ENCODE peak calls at places on chromosomes 12 and 14, in six cellular contexts. One of them, this sample, is unnamed.

GRCh38 chr14:23033801-23034497 is 751 bp downstream of the PSMB5 start:
- DNase-seq in CD4-positive, CD25-positive, alpha-beta regulatory T cell: no peak
- DNase-seq in tibial nerve: no peak
- DNase-seq in lung: no peak
- DNase-seq in CD8-positive, alpha-beta T cell: no peak
- DNase-seq in cardiac muscle cell: no peak
- DNase-seq in this sample: no peak

GRCh38 chr12:96234591-96235496 is 40.7 kb downstream of the ELK3 start:
- DNase-seq in CD4-positive, CD25-positive, alpha-beta regulatory T cell: no peak
- DNase-seq in tibial nerve: no peak
- DNase-seq in lung: no peak
- DNase-seq in CD8-positive, alpha-beta T cell: no peak
- DNase-seq in cardiac muscle cell: no peak
- DNase-seq in this sample: no peak

GRCh38 chr14:52951730-52952481 is 1.1 kb upstream of the FERMT2 start:
- DNase-seq in CD4-positive, CD25-positive, alpha-beta regulatory T cell: peak; percentile 17
- DNase-seq in tibial nerve: peak; percentile 49
- DNase-seq in lung: peak; percentile 40
- DNase-seq in CD8-positive, alpha-beta T cell: no peak
- DNase-seq in cardiac muscle cell: peak; percentile 67
- DNase-seq in this sample: peak; percentile 72

GRCh38 chr14:85444685-85445084 is 85.3 kb upstream of the FLRT2 start:
- DNase-seq in CD4-positive, CD25-positive, alpha-beta regulatory T cell: no peak
- DNase-seq in tibial nerve: no peak
- DNase-seq in lung: no peak
- DNase-seq in CD8-positive, alpha-beta T cell: no peak
- DNase-seq in cardiac muscle cell: peak; percentile 77
- DNase-seq in this sample: no peak

GRCh38 chr12:16531623-16532022 is 74.3 kb downstream of the LMO3 start:
- DNase-seq in CD4-positive, CD25-positive, alpha-beta regulatory T cell: no peak
- DNase-seq in tibial nerve: no peak
- DNase-seq in lung: no peak
- DNase-seq in CD8-positive, alpha-beta T cell: no peak
- DNase-seq in cardiac muscle cell: peak; percentile 29
- DNase-seq in this sample: peak; percentile 68

GRCh38 chr12:24505366-24506025 is 443.4 kb downstream of the BCAT1 start:
- DNase-seq in CD4-positive, CD25-positive, alpha-beta regulatory T cell: no peak
- DNase-seq in tibial nerve: no peak
- DNase-seq in lung: no peak
- DNase-seq in CD8-positive, alpha-beta T cell: no peak
- DNase-seq in cardiac muscle cell: no peak
- DNase-seq in this sample: no peak

GRCh38 chr12:54159140-54159539 is 29.6 kb downstream of the SMUG1 start:
- DNase-seq in CD4-positive, CD25-positive, alpha-beta regulatory T cell: peak; percentile 25
- DNase-seq in tibial nerve: no peak
- DNase-seq in lung: no peak
- DNase-seq in CD8-positive, alpha-beta T cell: no peak
- DNase-seq in cardiac muscle cell: peak; percentile 51
- DNase-seq in this sample: peak; percentile 80

GRCh38 chr12:34208331-34209258 is 186.3 kb downstream of the ALG10 start:
- DNase-seq in CD4-positive, CD25-positive, alpha-beta regulatory T cell: no peak
- DNase-seq in tibial nerve: no peak
- DNase-seq in lung: peak; percentile 23
- DNase-seq in CD8-positive, alpha-beta T cell: no peak
- DNase-seq in cardiac muscle cell: no peak
- DNase-seq in this sample: no peak

GRCh38 chr12:130431176-130431575 is 93.5 kb downstream of the PIWIL1 start:
- DNase-seq in CD4-positive, CD25-positive, alpha-beta regulatory T cell: no peak
- DNase-seq in tibial nerve: no peak
- DNase-seq in lung: no peak
- DNase-seq in CD8-positive, alpha-beta T cell: no peak
- DNase-seq in cardiac muscle cell: no peak
- DNase-seq in this sample: no peak

GRCh38 chr12:24378548-24379011 is 429.1 kb upstream of the SOX5 start:
- DNase-seq in CD4-positive, CD25-positive, alpha-beta regulatory T cell: no peak
- DNase-seq in tibial nerve: no peak
- DNase-seq in lung: no peak
- DNase-seq in CD8-positive, alpha-beta T cell: no peak
- DNase-seq in cardiac muscle cell: no peak
- DNase-seq in this sample: peak; percentile 51

GRCh38 chr12:121828306-121828705 is 24.5 kb downstream of the SETD1B start:
- DNase-seq in CD4-positive, CD25-positive, alpha-beta regulatory T cell: no peak
- DNase-seq in tibial nerve: no peak
- DNase-seq in lung: no peak
- DNase-seq in CD8-positive, alpha-beta T cell: no peak
- DNase-seq in cardiac muscle cell: no peak
- DNase-seq in this sample: no peak

GRCh38 chr14:104993808-104994591 is 8.4 kb downstream of the CLBA1 start:
- DNase-seq in CD4-positive, CD25-positive, alpha-beta regulatory T cell: no peak
- DNase-seq in tibial nerve: no peak
- DNase-seq in lung: no peak
- DNase-seq in CD8-positive, alpha-beta T cell: no peak
- DNase-seq in cardiac muscle cell: no peak
- DNase-seq in this sample: no peak

GRCh38 chr14:54893151-54893760 is 9.4 kb downstream of the GCH1 start:
- DNase-seq in CD4-positive, CD25-positive, alpha-beta regulatory T cell: peak; percentile 45
- DNase-seq in tibial nerve: peak; percentile 87
- DNase-seq in lung: no peak
- DNase-seq in CD8-positive, alpha-beta T cell: no peak
- DNase-seq in cardiac muscle cell: peak; percentile 65
- DNase-seq in this sample: peak; percentile 65

GRCh38 chr14:104977681-104978647 is at the start of gene AHNAK2:
- DNase-seq in CD4-positive, CD25-positive, alpha-beta regulatory T cell: peak; percentile 38
- DNase-seq in tibial nerve: no peak
- DNase-seq in lung: peak; percentile 64
- DNase-seq in CD8-positive, alpha-beta T cell: no peak
- DNase-seq in cardiac muscle cell: peak; percentile 95
- DNase-seq in this sample: peak; percentile 81

GRCh38 chr12:127785535-127785934 is 481.4 kb upstream of the TMEM132C start:
- DNase-seq in CD4-positive, CD25-positive, alpha-beta regulatory T cell: no peak
- DNase-seq in tibial nerve: no peak
- DNase-seq in lung: no peak
- DNase-seq in CD8-positive, alpha-beta T cell: no peak
- DNase-seq in cardiac muscle cell: no peak
- DNase-seq in this sample: no peak

GRCh38 chr12:4439736-4440135 is 5.9 kb downstream of the FGF6 start:
- DNase-seq in CD4-positive, CD25-positive, alpha-beta regulatory T cell: no peak
- DNase-seq in tibial nerve: no peak
- DNase-seq in lung: no peak
- DNase-seq in CD8-positive, alpha-beta T cell: no peak
- DNase-seq in cardiac muscle cell: no peak
- DNase-seq in this sample: no peak

GRCh38 chr14:77812028-77812427 is 12.1 kb downstream of the ADCK1 start:
- DNase-seq in CD4-positive, CD25-positive, alpha-beta regulatory T cell: no peak
- DNase-seq in tibial nerve: no peak
- DNase-seq in lung: no peak
- DNase-seq in CD8-positive, alpha-beta T cell: no peak
- DNase-seq in cardiac muscle cell: no peak
- DNase-seq in this sample: no peak

GRCh38 chr12:59007620-59008019 is 87.3 kb upstream of the LRIG3 start:
- DNase-seq in CD4-positive, CD25-positive, alpha-beta regulatory T cell: no peak
- DNase-seq in tibial nerve: no peak
- DNase-seq in lung: no peak
- DNase-seq in CD8-positive, alpha-beta T cell: no peak
- DNase-seq in cardiac muscle cell: no peak
- DNase-seq in this sample: no peak

GRCh38 chr14:104464907-104465306 is 114.7 kb upstream of the C14orf180 start:
- DNase-seq in CD4-positive, CD25-positive, alpha-beta regulatory T cell: no peak
- DNase-seq in tibial nerve: no peak
- DNase-seq in lung: peak; percentile 22
- DNase-seq in CD8-positive, alpha-beta T cell: no peak
- DNase-seq in cardiac muscle cell: no peak
- DNase-seq in this sample: no peak

GRCh38 chr12:109714141-109714912 is 702 bp downstream of the FAM222A start:
- DNase-seq in CD4-positive, CD25-positive, alpha-beta regulatory T cell: peak; percentile 47
- DNase-seq in tibial nerve: peak; percentile 31
- DNase-seq in lung: peak; percentile 50
- DNase-seq in CD8-positive, alpha-beta T cell: peak; percentile 16
- DNase-seq in cardiac muscle cell: peak; percentile 84
- DNase-seq in this sample: peak; percentile 82

GRCh38 chr12:89252284-89252683 is 100.0 kb downstream of the DUSP6 start:
- DNase-seq in CD4-positive, CD25-positive, alpha-beta regulatory T cell: no peak
- DNase-seq in tibial nerve: no peak
- DNase-seq in lung: no peak
- DNase-seq in CD8-positive, alpha-beta T cell: no peak
- DNase-seq in cardiac muscle cell: no peak
- DNase-seq in this sample: no peak

GRCh38 chr12:1197264-1198018 is 206.4 kb downstream of the ERC1 start:
- DNase-seq in CD4-positive, CD25-positive, alpha-beta regulatory T cell: no peak
- DNase-seq in tibial nerve: no peak
- DNase-seq in lung: no peak
- DNase-seq in CD8-positive, alpha-beta T cell: no peak
- DNase-seq in cardiac muscle cell: no peak
- DNase-seq in this sample: no peak

GRCh38 chr12:132804426-132804861 is 24.2 kb downstream of the GOLGA3 start:
- DNase-seq in CD4-positive, CD25-positive, alpha-beta regulatory T cell: no peak
- DNase-seq in tibial nerve: no peak
- DNase-seq in lung: no peak
- DNase-seq in CD8-positive, alpha-beta T cell: no peak
- DNase-seq in cardiac muscle cell: no peak
- DNase-seq in this sample: no peak

GRCh38 chr12:71439613-71440392 is at the start of gene LGR5:
- DNase-seq in CD4-positive, CD25-positive, alpha-beta regulatory T cell: no peak
- DNase-seq in tibial nerve: no peak
- DNase-seq in lung: no peak
- DNase-seq in CD8-positive, alpha-beta T cell: no peak
- DNase-seq in cardiac muscle cell: peak; percentile 79
- DNase-seq in this sample: peak; percentile 52

GRCh38 chr14:83764656-83765055 is 1765.3 kb upstream of the FLRT2 start:
- DNase-seq in CD4-positive, CD25-positive, alpha-beta regulatory T cell: no peak
- DNase-seq in tibial nerve: no peak
- DNase-seq in lung: no peak
- DNase-seq in CD8-positive, alpha-beta T cell: no peak
- DNase-seq in cardiac muscle cell: no peak
- DNase-seq in this sample: no peak

GRCh38 chr12:80154261-80154660 is 54.9 kb downstream of the OTOGL start:
- DNase-seq in CD4-positive, CD25-positive, alpha-beta regulatory T cell: no peak
- DNase-seq in tibial nerve: no peak
- DNase-seq in lung: no peak
- DNase-seq in CD8-positive, alpha-beta T cell: no peak
- DNase-seq in cardiac muscle cell: no peak
- DNase-seq in this sample: no peak

GRCh38 chr12:66493841-66494240 is 185.0 kb downstream of the GRIP1 start:
- DNase-seq in CD4-positive, CD25-positive, alpha-beta regulatory T cell: no peak
- DNase-seq in tibial nerve: no peak
- DNase-seq in lung: no peak
- DNase-seq in CD8-positive, alpha-beta T cell: no peak
- DNase-seq in cardiac muscle cell: no peak
- DNase-seq in this sample: no peak

GRCh38 chr12:31508436-31509150 is 82.3 kb downstream of the DENND5B start:
- DNase-seq in CD4-positive, CD25-positive, alpha-beta regulatory T cell: no peak
- DNase-seq in tibial nerve: no peak
- DNase-seq in lung: no peak
- DNase-seq in CD8-positive, alpha-beta T cell: no peak
- DNase-seq in cardiac muscle cell: no peak
- DNase-seq in this sample: no peak
- H3K4me3 ChIP-seq in CD4-positive, CD25-positive, alpha-beta regulatory T cell: no peak overlapping the region
- H3K4me3 ChIP-seq in tibial nerve: no peak overlapping the region
- H3K4me3 ChIP-seq in lung: no peak overlapping the region
- H3K4me3 ChIP-seq in CD8-positive, alpha-beta T cell: no peak overlapping the region
- H3K4me3 ChIP-seq in cardiac muscle cell: no peak overlapping the region
- H3K4me3 ChIP-seq in this sample: no peak overlapping the region

DNA sequence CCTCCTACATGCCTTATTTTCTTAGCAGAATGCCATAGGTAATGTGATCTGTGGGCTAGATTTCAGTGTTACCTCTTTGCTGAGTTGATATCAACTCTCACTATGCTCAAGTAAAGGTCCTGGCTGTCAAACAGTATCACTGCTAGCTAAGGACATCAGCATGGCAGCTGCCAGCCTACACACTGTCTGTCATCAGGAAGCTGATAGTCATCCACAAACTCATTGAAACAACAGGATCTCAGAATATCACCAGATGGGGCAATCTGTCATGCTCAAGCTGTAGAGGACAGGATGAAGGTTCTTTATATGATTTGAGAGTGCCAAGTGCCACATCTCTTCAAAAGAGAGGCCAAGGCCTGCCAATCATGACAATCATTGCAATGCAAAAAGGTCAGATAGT is 811.5 kb upstream of the SEL1L start:
- DNase-seq in CD4-positive, CD25-positive, alpha-beta regulatory T cell: no peak
- DNase-seq in tibial nerve: no peak
- DNase-seq in lung: no peak
- DNase-seq in CD8-positive, alpha-beta T cell: no peak
- DNase-seq in cardiac muscle cell: no peak
- DNase-seq in this sample: no peak
- H3K9me3 ChIP-seq in CD4-positive, CD25-positive, alpha-beta regulatory T cell: no peaks in the 10 kb centered on the region
- H3K9me3 ChIP-seq in tibial nerve: no peaks in the 10 kb centered on the region
- H3K9me3 ChIP-seq in lung: peaks cover 4% of the 10 kb centered on the region
- H3K9me3 ChIP-seq in CD8-positive, alpha-beta T cell: no peaks in the 10 kb centered on the region
- H3K9me3 ChIP-seq in cardiac muscle cell: no peaks in the 10 kb centered on the region
- H3K9me3 ChIP-seq in this sample: no peaks in the 10 kb centered on the region

GRCh38 chr14:69344171-69344570 is 53.9 kb downstream of the ERH start:
- DNase-seq in CD4-positive, CD25-positive, alpha-beta regulatory T cell: no peak
- DNase-seq in tibial nerve: no peak
- DNase-seq in lung: no peak
- DNase-seq in CD8-positive, alpha-beta T cell: no peak
- DNase-seq in cardiac muscle cell: no peak
- DNase-seq in this sample: no peak

GRCh38 chr14:69349091-69349777 is 48.9 kb downstream of the ERH start:
- DNase-seq in CD4-positive, CD25-positive, alpha-beta regulatory T cell: no peak
- DNase-seq in tibial nerve: no peak
- DNase-seq in lung: no peak
- DNase-seq in CD8-positive, alpha-beta T cell: no peak
- DNase-seq in cardiac muscle cell: no peak
- DNase-seq in this sample: no peak

GRCh38 chr14:69342928-69343525 is 55.1 kb downstream of the ERH start:
- DNase-seq in CD4-positive, CD25-positive, alpha-beta regulatory T cell: no peak
- DNase-seq in tibial nerve: no peak
- DNase-seq in lung: no peak
- DNase-seq in CD8-positive, alpha-beta T cell: no peak
- DNase-seq in cardiac muscle cell: no peak
- DNase-seq in this sample: no peak

GRCh38 chr14:69346710-69347109 is 51.4 kb downstream of the ERH start:
- DNase-seq in CD4-positive, CD25-positive, alpha-beta regulatory T cell: no peak
- DNase-seq in tibial nerve: no peak
- DNase-seq in lung: no peak
- DNase-seq in CD8-positive, alpha-beta T cell: no peak
- DNase-seq in cardiac muscle cell: peak; percentile 67
- DNase-seq in this sample: peak; percentile 19

DNA sequence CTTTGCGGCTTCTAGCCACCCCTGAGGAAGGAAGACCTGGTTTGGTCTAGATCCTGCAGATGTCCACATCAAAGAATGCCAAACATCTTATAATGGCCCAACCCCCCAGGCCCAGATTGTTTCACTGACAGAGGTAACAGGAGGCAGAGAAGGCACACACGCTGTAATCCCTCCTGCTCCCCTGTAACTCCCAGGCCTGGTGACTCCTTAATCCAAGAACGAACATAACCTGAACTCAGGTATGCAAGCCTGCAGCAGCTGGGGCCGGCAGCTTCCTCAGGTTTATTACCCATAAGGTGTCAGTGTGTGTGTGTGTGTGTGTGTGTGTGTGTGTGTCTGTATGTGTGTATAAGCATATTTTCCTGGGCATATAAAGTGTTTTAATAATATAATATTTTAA is 52.7 kb downstream of the ERH start:
- DNase-seq in CD4-positive, CD25-positive, alpha-beta regulatory T cell: no peak
- DNase-seq in tibial nerve: no peak
- DNase-seq in lung: no peak
- DNase-seq in CD8-positive, alpha-beta T cell: no peak
- DNase-seq in cardiac muscle cell: no peak
- DNase-seq in this sample: no peak
- H3K4me3 ChIP-seq in CD4-positive, CD25-positive, alpha-beta regulatory T cell: no peak overlapping the region
- H3K4me3 ChIP-seq in tibial nerve: no peak overlapping the region
- H3K4me3 ChIP-seq in lung: no peak overlapping the region
- H3K4me3 ChIP-seq in CD8-positive, alpha-beta T cell: no peak overlapping the region
- H3K4me3 ChIP-seq in cardiac muscle cell: no peak overlapping the region
- H3K4me3 ChIP-seq in this sample: no peak overlapping the region

GRCh38 chr14:37985826-37986470 is 221.8 kb upstream of the SSTR1 start:
- DNase-seq in CD4-positive, CD25-positive, alpha-beta regulatory T cell: peak; percentile 72
- DNase-seq in tibial nerve: peak; percentile 36
- DNase-seq in lung: no peak
- DNase-seq in CD8-positive, alpha-beta T cell: no peak
- DNase-seq in cardiac muscle cell: peak; percentile 76
- DNase-seq in this sample: peak; percentile 43
- H3K9me3 ChIP-seq in CD4-positive, CD25-positive, alpha-beta regulatory T cell: peaks cover 2% of the 10 kb centered on the region
- H3K9me3 ChIP-seq in tibial nerve: peaks cover 10% of the 10 kb centered on the region
- H3K9me3 ChIP-seq in lung: no peaks in the 10 kb centered on the region
- H3K9me3 ChIP-seq in CD8-positive, alpha-beta T cell: no peaks in the 10 kb centered on the region
- H3K9me3 ChIP-seq in cardiac muscle cell: no peaks in the 10 kb centered on the region
- H3K9me3 ChIP-seq in this sample: no peaks in the 10 kb centered on the region

This sample was measured in HAP-1.